ENCODE peak calls at places on chromosome 14, in ten cellular contexts. K, V, Y, B, A, U, S, L, J and I are unnamed samples.

GRCh38 chr14:52650774-52651173 is 44.6 kb downstream of the ERO1A start:
- DNase-seq in A (no peak), V (no peak), S (no peak), B (no peak), J (no peak), K (no peak), U (no peak), Y (no peak), L (no peak), I (peak; percentile 26)

GRCh38 chr14:94372021-94372605 is 16.3 kb downstream of the SERPINA1 start:
- DNase-seq in J (no peak), K (no peak), S (no peak), A (no peak), V (no peak), Y (no peak), U (no peak), B (no peak), L (no peak), I (no peak)

GRCh38 chr14:101113108-101113612 is 209.6 kb upstream of the RTL1 start:
- DNase-seq in L (no peak), S (no peak), A (no peak), J (no peak), U (no peak), Y (no peak), K (no peak), B (no peak), V (no peak), I (no peak)

GRCh38 chr14:87332001-87332400 is 661.0 kb downstream of the GALC start:
- DNase-seq in A (no peak), V (no peak), K (no peak), J (no peak), S (no peak), L (no peak), B (no peak), Y (peak; percentile 18), U (no peak), I (no peak)

GRCh38 chr14:92607702-92608429 is 94.3 kb downstream of the RIN3 start:
- DNase-seq in U (no peak), S (no peak), B (no peak), A (no peak), L (no peak), Y (no peak), K (no peak), J (no peak), V (no peak), I (no peak)

GRCh38 chr14:35669782-35670181 is 135.8 kb downstream of the INSM2 start:
- DNase-seq in S (no peak), Y (peak; percentile 7), J (no peak), V (no peak), K (no peak), A (no peak), L (no peak), U (no peak), B (no peak), I (no peak)

GRCh38 chr14:33847066-33847465 is 103.8 kb downstream of the EGLN3 start:
- DNase-seq in V (no peak), B (no peak), U (no peak), K (no peak), J (no peak), L (no peak), A (no peak), Y (no peak), S (no peak), I (no peak)

GRCh38 chr14:75222208-75222701 is 45.8 kb upstream of the TMED10 start:
- DNase-seq in S (no peak), V (no peak), L (no peak), A (no peak), K (no peak), J (peak; percentile 41), U (peak; percentile 27), Y (peak; percentile 70), B (no peak), I (no peak)

GRCh38 chr14:91755560-91755959 is 23.7 kb upstream of the CATSPERB start:
- DNase-seq in L (no peak), B (no peak), V (no peak), A (no peak), K (no peak), S (no peak), J (no peak), Y (peak; percentile 40), U (peak; percentile 73), I (peak; percentile 76)

GRCh38 chr14:25400607-25401206 is 350.8 kb upstream of the STXBP6 start:
- DNase-seq in A (peak; percentile 68), J (peak; percentile 6), S (no peak), L (peak; percentile 31), B (peak; percentile 39), U (peak; percentile 24), Y (peak; percentile 32), K (peak; percentile 18), V (peak; percentile 5), I (peak; percentile 70)

GRCh38 chr14:68682166-68683103 is 110.4 kb downstream of the ZFP36L1 start:
- DNase-seq in Y (peak; percentile 92), J (peak; percentile 40), A (no peak), U (peak; percentile 84), V (no peak), L (peak; percentile 57), S (no peak), K (no peak), B (no peak), I (peak; percentile 39)

GRCh38 chr14:60590907-60591510 is 58.3 kb downstream of the SIX1 start:
- DNase-seq in V (no peak), S (no peak), B (no peak), A (no peak), U (no peak), Y (no peak), K (peak; percentile 1), J (no peak), L (no peak), I (no peak)

GRCh38 chr14:90795744-90796143 is 20.5 kb downstream of the TTC7B start:
- DNase-seq in A (no peak), J (no peak), B (no peak), V (no peak), K (no peak), L (no peak), S (no peak), Y (peak; percentile 84), U (no peak), I (no peak)

GRCh38 chr14:102020058-102020971 is 55.9 kb downstream of the DYNC1H1 start:
- DNase-seq in J (no peak), S (no peak), U (no peak), A (no peak), B (peak; percentile 52), Y (peak; percentile 89), L (peak; percentile 37), K (no peak), V (no peak), I (no peak)

GRCh38 chr14:53890611-53891091 is 66.0 kb downstream of the BMP4 start:
- DNase-seq in U (no peak), K (no peak), A (no peak), S (no peak), B (no peak), J (no peak), V (no peak), Y (peak; percentile 44), L (no peak), I (peak; percentile 46)

GRCh38 chr14:63854330-63854729 is 1.5 kb downstream of the SYNE2 start:
- DNase-seq in Y (no peak), A (no peak), S (no peak), U (no peak), J (peak; percentile 18), B (no peak), L (no peak), K (no peak), V (no peak), I (no peak)